ENCODE peak calls at places on chromosomes 7 and 10, in four cellular contexts. One of them, this sample, is unnamed.

GRCh38 chr10:29595636-29596225 is 39.0 kb downstream of the SVIL start:
- DNase-seq in heart left ventricle: no peak
- DNase-seq in NCI-H1105: no peak
- DNase-seq in endothelial cell of umbilical vein: no peak
- DNase-seq in this sample: no peak

GRCh38 chr10:58189269-58189668 is 78.4 kb downstream of the IPMK start:
- DNase-seq in heart left ventricle: no peak
- DNase-seq in NCI-H1105: no peak
- DNase-seq in endothelial cell of umbilical vein: no peak
- DNase-seq in this sample: no peak

GRCh38 chr7:120043250-120043649 is 229.7 kb upstream of the KCND2 start:
- DNase-seq in heart left ventricle: no peak
- DNase-seq in NCI-H1105: no peak
- DNase-seq in endothelial cell of umbilical vein: no peak
- DNase-seq in this sample: no peak

GRCh38 chr7:121329460-121330052 is 756 bp downstream of the WNT16 start:
- DNase-seq in heart left ventricle: peak
- DNase-seq in NCI-H1105: peak
- DNase-seq in endothelial cell of umbilical vein: no peak
- DNase-seq in this sample: no peak

GRCh38 chr7:23277359-23277989 is 21.7 kb upstream of the MALSU1 start:
- DNase-seq in heart left ventricle: no peak
- DNase-seq in NCI-H1105: peak
- DNase-seq in endothelial cell of umbilical vein: peak
- DNase-seq in this sample: peak

GRCh38 chr7:34158311-34158710 is 253.0 kb downstream of the BMPER start:
- DNase-seq in heart left ventricle: peak
- DNase-seq in NCI-H1105: no peak
- DNase-seq in endothelial cell of umbilical vein: no peak
- DNase-seq in this sample: no peak

GRCh38 chr7:126700807-126701604 is 551.7 kb downstream of the GRM8 start:
- DNase-seq in heart left ventricle: no peak
- DNase-seq in NCI-H1105: no peak
- DNase-seq in endothelial cell of umbilical vein: peak
- DNase-seq in this sample: peak

GRCh38 chr7:158447206-158448171 is 140.1 kb downstream of the PTPRN2 start:
- DNase-seq in heart left ventricle: no peak
- DNase-seq in NCI-H1105: no peak
- DNase-seq in endothelial cell of umbilical vein: no peak
- DNase-seq in this sample: no peak

GRCh38 chr7:102424129-102424551 is 9.2 kb upstream of the ORAI2 start:
- DNase-seq in heart left ventricle: no peak
- DNase-seq in NCI-H1105: no peak
- DNase-seq in endothelial cell of umbilical vein: no peak
- DNase-seq in this sample: no peak

GRCh38 chr7:52053525-52053924 is 736.9 kb upstream of the COBL start:
- DNase-seq in heart left ventricle: no peak
- DNase-seq in NCI-H1105: no peak
- DNase-seq in endothelial cell of umbilical vein: no peak
- DNase-seq in this sample: no peak

GRCh38 chr7:162583-163297 is 29.6 kb upstream of the FAM20C start:
- DNase-seq in heart left ventricle: peak
- DNase-seq in NCI-H1105: no peak
- DNase-seq in endothelial cell of umbilical vein: no peak
- DNase-seq in this sample: no peak

GRCh38 chr7:115349635-115350034 is 427.7 kb downstream of the MDFIC start:
- DNase-seq in heart left ventricle: no peak
- DNase-seq in NCI-H1105: no peak
- DNase-seq in endothelial cell of umbilical vein: no peak
- DNase-seq in this sample: no peak

This sample was measured in dermis microvascular lymphatic vessel endothelial cell.